ENCODE peak calls at places on chromosomes 6 and 20, in four cellular contexts. L, P, W and E are unnamed samples.

GRCh38 chr20:50559856-50560623 is 49.9 kb downstream of the PTPN1 start:
- DNase-seq in L (no peak), P (no peak), W (no peak), E (peak)

GRCh38 chr6:105539879-105540278 is 137.0 kb upstream of the PREP start:
- DNase-seq in L (no peak), P (peak), W (no peak), E (no peak)

GRCh38 chr6:166435574-166435973 is 52.8 kb upstream of the MPC1 start:
- DNase-seq in L (no peak), P (no peak), W (peak), E (no peak)

GRCh38 chr6:34031567-34032383 is 114.1 kb downstream of the GRM4 start:
- DNase-seq in L (no peak), P (no peak), W (peak), E (no peak)

GRCh38 chr20:641516-641913 is 11.5 kb downstream of the SRXN1 start:
- DNase-seq in L (no peak), P (no peak), W (no peak), E (no peak)

GRCh38 chr6:93036835-93037234 is 382.5 kb downstream of the EPHA7 start:
- DNase-seq in L (no peak), P (peak), W (peak), E (no peak)

GRCh38 chr20:8812818-8813217 is 256.1 kb upstream of the PLCB4 start:
- DNase-seq in L (peak), P (no peak), W (no peak), E (peak)

GRCh38 chr6:7545509-7546369 is 4.3 kb downstream of the DSP start:
- DNase-seq in L (no peak), P (no peak), W (no peak), E (no peak)

GRCh38 chr6:145372671-145373123 is 362.6 kb downstream of the EPM2A start:
- DNase-seq in L (peak), P (peak), W (peak), E (no peak)

GRCh38 chr6:1481326-1481725 is 92.0 kb downstream of the FOXF2 start:
- DNase-seq in L (no peak), P (peak), W (no peak), E (no peak)

GRCh38 chr20:39081255-39081654 is 119.1 kb downstream of the DHX35 start:
- DNase-seq in L (peak), P (peak), W (peak), E (peak)

GRCh38 chr20:1209447-1210387 is 6.5 kb downstream of the C20orf202 start:
- DNase-seq in L (no peak), P (no peak), W (no peak), E (no peak)

GRCh38 chr6:107629545-107630147 is 139.7 kb downstream of the SOBP start:
- DNase-seq in L (no peak), P (no peak), W (no peak), E (no peak)

GRCh38 chr20:391041-391711 is 10.6 kb downstream of the TRIB3 start:
- DNase-seq in L (no peak), P (no peak), W (no peak), E (no peak)

GRCh38 chr20:5844063-5844681 is 94.0 kb downstream of the SHLD1 start:
- DNase-seq in L (peak), P (no peak), W (no peak), E (no peak)

GRCh38 chr20:61742097-61742805 is 323.4 kb downstream of the TAF4 start:
- DNase-seq in L (peak), P (no peak), W (peak), E (no peak)

GRCh38 chr20:23155141-23155590 is 69.0 kb upstream of the CD93 start:
- DNase-seq in L (no peak), P (no peak), W (no peak), E (no peak)